ENCODE peak calls at places on chromosome 17, in eight cellular contexts. F is A549, Y is endothelial cell, I is WTC11, G is HFF-Myc, C is sigmoid colon, K is kidney epithelial cell, M is tibial nerve. L is an unnamed sample.

GRCh38 chr17:38871992-38872605 is 2.2 kb downstream of the LASP1 start:
- DNase-seq in F (no peak), Y (no peak), I (no peak), G (no peak), C (no peak), K (no peak), M (no peak), L (no peak)

GRCh38 chr17:67247416-67247900 is 2.5 kb upstream of the HELZ start:
- DNase-seq in F (no peak), Y (no peak), I (no peak), G (no peak), C (no peak), K (no peak), M (no peak), L (no peak)

GRCh38 chr17:28131592-28131991 is 89.1 kb downstream of the NLK start:
- DNase-seq in F (no peak), Y (no peak), I (no peak), G (no peak), C (no peak), K (no peak), M (no peak), L (no peak)

GRCh38 chr17:81400154-81400938 is 5.1 kb downstream of the BAHCC1 start:
- DNase-seq in F (peak), Y (no peak), I (peak), G (no peak), C (no peak), K (no peak), M (no peak), L (peak)

GRCh38 chr17:28961391-28961790 is 10.1 kb upstream of the PHF12 start:
- DNase-seq in F (no peak), Y (no peak), I (no peak), G (no peak), C (peak), K (no peak), M (no peak), L (no peak)

GRCh38 chr17:77720946-77721822 is 237.3 kb upstream of the TNRC6C start:
- DNase-seq in F (no peak), Y (no peak), I (no peak), G (no peak), C (no peak), K (no peak), M (no peak), L (no peak)

GRCh38 chr17:2542456-2542855 is 30.8 kb upstream of the METTL16 start:
- DNase-seq in F (no peak), Y (no peak), I (no peak), G (no peak), C (no peak), K (no peak), M (no peak), L (no peak)

GRCh38 chr17:79215631-79216030 is 141.0 kb downstream of the ENGASE start:
- DNase-seq in F (no peak), Y (no peak), I (no peak), G (no peak), C (no peak), K (no peak), M (no peak), L (no peak)

GRCh38 chr17:4327638-4328037 is 38.8 kb downstream of the UBE2G1 start:
- DNase-seq in F (peak), Y (no peak), I (no peak), G (peak), C (no peak), K (no peak), M (no peak), L (no peak)

GRCh38 chr17:82598256-82599011 is 49.8 kb downstream of the WDR45B start:
- DNase-seq in F (no peak), Y (no peak), I (no peak), G (no peak), C (peak), K (no peak), M (no peak), L (no peak)

GRCh38 chr17:19579867-19580565 is 46.4 kb downstream of the SLC47A1 start:
- DNase-seq in F (no peak), Y (peak), I (peak), G (no peak), C (no peak), K (no peak), M (no peak), L (peak)

GRCh38 chr17:83183951-83184506 is 104.6 kb downstream of the METRNL start:
- DNase-seq in F (no peak), Y (no peak), I (no peak), G (no peak), C (no peak), K (no peak), M (peak), L (no peak)

GRCh38 chr17:15422392-15422957 is 44.9 kb downstream of the CDRT4 start:
- DNase-seq in F (no peak), Y (no peak), I (no peak), G (no peak), C (no peak), K (no peak), M (no peak), L (no peak)

GRCh38 chr17:42182927-42183734 is 2.1 kb downstream of the HCRT start:
- DNase-seq in F (peak), Y (no peak), I (no peak), G (peak), C (no peak), K (no peak), M (no peak), L (no peak)

GRCh38 chr17:29393451-29393850 is 3.3 kb downstream of the TAOK1 start:
- DNase-seq in F (no peak), Y (no peak), I (no peak), G (no peak), C (no peak), K (no peak), M (no peak), L (no peak)

GRCh38 chr17:49994085-49995054 is 654 bp downstream of the DLX3 start:
- DNase-seq in F (no peak), Y (no peak), I (peak), G (no peak), C (no peak), K (no peak), M (no peak), L (no peak)

GRCh38 chr17:32504166-32504990 is 17.6 kb downstream of the CDK5R1 start:
- DNase-seq in F (no peak), Y (no peak), I (no peak), G (no peak), C (no peak), K (no peak), M (no peak), L (no peak)

GRCh38 chr17:17954079-17954478 is 18.1 kb downstream of the TOM1L2 start:
- DNase-seq in F (no peak), Y (no peak), I (no peak), G (no peak), C (no peak), K (no peak), M (no peak), L (no peak)

GRCh38 chr17:237406-237955 is 56.0 kb upstream of the DOC2B start:
- DNase-seq in F (no peak), Y (no peak), I (peak), G (no peak), C (peak), K (no peak), M (no peak), L (no peak)

GRCh38 chr17:57016764-57017116 is 38.8 kb downstream of the SCPEP1 start:
- DNase-seq in F (no peak), Y (no peak), I (no peak), G (no peak), C (no peak), K (no peak), M (no peak), L (no peak)

GRCh38 chr17:41627316-41628072 is 3.1 kb upstream of the KRT17 start:
- DNase-seq in F (no peak), Y (no peak), I (no peak), G (no peak), C (no peak), K (no peak), M (no peak), L (no peak)

GRCh38 chr17:42325026-42325425 is 36.7 kb downstream of the STAT5A start:
- DNase-seq in F (peak), Y (no peak), I (no peak), G (peak), C (peak), K (peak), M (no peak), L (no peak)

GRCh38 chr17:80026359-80027042 is 9.2 kb downstream of the TBC1D16 start:
- DNase-seq in F (no peak), Y (no peak), I (no peak), G (no peak), C (no peak), K (no peak), M (peak), L (no peak)

GRCh38 chr17:74962622-74963394 is 9.8 kb downstream of the HID1 start:
- DNase-seq in F (no peak), Y (no peak), I (no peak), G (no peak), C (no peak), K (no peak), M (no peak), L (no peak)

GRCh38 chr17:72104863-72105234 is 16.0 kb upstream of the SOX9 start:
- DNase-seq in F (no peak), Y (no peak), I (no peak), G (no peak), C (no peak), K (no peak), M (peak), L (no peak)

GRCh38 chr17:75404739-75405364 is 626 bp downstream of the GRB2 start:
- DNase-seq in F (peak), Y (peak), I (peak), G (no peak), C (peak), K (no peak), M (no peak), L (peak)

GRCh38 chr17:68131456-68131855 is 95.9 kb downstream of the KPNA2 start:
- DNase-seq in F (no peak), Y (no peak), I (no peak), G (no peak), C (no peak), K (no peak), M (no peak), L (no peak)

GRCh38 chr17:59503489-59503888 is 61.9 kb upstream of the DHX40 start:
- DNase-seq in F (no peak), Y (no peak), I (no peak), G (no peak), C (no peak), K (no peak), M (no peak), L (no peak)

GRCh38 chr17:43517615-43518386 is 28.3 kb downstream of the ETV4 start:
- DNase-seq in F (no peak), Y (no peak), I (no peak), G (no peak), C (no peak), K (no peak), M (no peak), L (no peak)

GRCh38 chr17:70484496-70484895 is 315.2 kb downstream of the KCNJ2 start:
- DNase-seq in F (no peak), Y (no peak), I (no peak), G (no peak), C (no peak), K (no peak), M (no peak), L (no peak)

GRCh38 chr17:21001813-21002221 is 41.0 kb downstream of the USP22 start:
- DNase-seq in F (no peak), Y (no peak), I (no peak), G (no peak), C (no peak), K (no peak), M (no peak), L (no peak)

GRCh38 chr17:55384833-55385232 is 36.8 kb downstream of the MMD start:
- DNase-seq in F (no peak), Y (no peak), I (no peak), G (no peak), C (no peak), K (no peak), M (no peak), L (no peak)
- TF ChIP-seq CTCF in F (no peak), Y (no peak), I (no peak), G (no peak), C (no peak), K (no peak), M (no peak), L (no peak)

GRCh38 chr17:64129765-64130558 is at the start of gene ERN1:
- DNase-seq in F (peak), Y (peak), I (peak), G (peak), C (peak), K (no peak), M (peak), L (peak)
- TF ChIP-seq CTCF in F (no peak), Y (no peak), I (no peak), G (no peak), C (no peak), K (no peak), M (no peak), L (peak)

GRCh38 chr17:54992797-54993639 is 24.5 kb downstream of the STXBP4 start:
- DNase-seq in F (peak), Y (no peak), I (no peak), G (peak), C (no peak), K (peak), M (no peak), L (no peak)
- TF ChIP-seq CTCF in F (peak), Y (peak), I (peak), G (peak), C (peak), K (peak), M (peak), L (peak)

GRCh38 chr17:35433075-35433894 is 985 bp upstream of the SLFN12 start:
- DNase-seq in F (peak), Y (peak), I (peak), G (peak), C (peak), K (peak), M (peak), L (no peak)
- TF ChIP-seq CTCF in F (no peak), Y (peak), I (no peak), G (peak), C (no peak), K (peak), M (no peak), L (no peak)

DNA sequence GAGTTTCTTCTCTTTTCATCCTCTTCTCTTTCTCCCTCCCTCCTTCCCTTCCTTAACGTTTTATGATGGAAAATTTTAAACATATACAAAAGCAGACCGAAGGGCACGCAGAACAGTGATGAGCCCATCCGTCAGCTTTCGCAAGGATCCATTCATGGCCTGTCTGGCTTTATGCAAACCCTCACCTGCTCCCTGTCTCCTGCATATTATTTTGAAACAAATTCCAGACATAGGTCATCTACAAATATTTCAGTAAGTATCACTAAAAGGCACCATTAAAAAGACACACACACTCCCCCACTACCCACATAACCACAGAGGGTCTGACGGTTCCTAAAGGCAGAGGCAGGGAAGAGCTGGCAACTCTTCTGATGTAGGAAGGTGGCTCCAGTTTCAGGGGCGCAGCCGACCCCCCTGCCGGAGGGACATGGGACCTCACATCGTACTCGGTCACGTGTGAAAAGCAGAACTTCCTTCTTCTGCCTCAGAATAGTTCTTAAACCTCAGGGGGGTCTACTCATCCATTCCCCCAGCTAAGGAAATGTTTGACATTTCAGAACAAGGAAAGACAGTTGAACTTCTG is 235.1 kb downstream of the NTN1 start:
- DNase-seq in F (no peak), Y (no peak), I (no peak), G (no peak), C (no peak), K (no peak), M (no peak), L (no peak)
- TF ChIP-seq CTCF in F (no peak), Y (no peak), I (no peak), G (no peak), C (no peak), K (no peak), M (no peak), L (no peak)

GRCh38 chr17:64022631-64023063 is 2.2 kb upstream of the ICAM2 start:
- DNase-seq in F (no peak), Y (no peak), I (no peak), G (no peak), C (peak), K (no peak), M (no peak), L (no peak)

GRCh38 chr17:64024781-64025731 is 4.6 kb upstream of the ICAM2 start:
- DNase-seq in F (no peak), Y (no peak), I (no peak), G (no peak), C (peak), K (no peak), M (no peak), L (no peak)

GRCh38 chr17:64024215-64024654 is 3.8 kb upstream of the ICAM2 start:
- DNase-seq in F (no peak), Y (no peak), I (no peak), G (no peak), C (peak), K (no peak), M (no peak), L (no peak)

GRCh38 chr17:64028874-64029464 is 8.5 kb upstream of the ICAM2 start:
- DNase-seq in F (peak), Y (peak), I (peak), G (no peak), C (peak), K (no peak), M (peak), L (peak)

GRCh38 chr17:64025732-64026294 is 5.4 kb upstream of the ICAM2 start:
- DNase-seq in F (peak), Y (peak), I (peak), G (no peak), C (peak), K (peak), M (peak), L (peak)
- TF ChIP-seq CTCF in F (peak), Y (peak), I (peak), G (peak), C (peak), K (peak), M (peak), L (peak)

L was measured in glutamatergic neuron.